ENCODE peak calls at places on chromosomes 16 and 17, in eight cellular contexts. C, M, G, S, I, D, R and B are unnamed samples.

GRCh38 chr16:79770244-79771064 is 169.9 kb upstream of the MAF start:
- DNase-seq in C (peak; percentile 45), M (peak; percentile 56), G (peak; percentile 86), S (peak; percentile 12), I (peak; percentile 6), D (peak; percentile 94), R (peak; percentile 93), B (peak; percentile 92)

GRCh38 chr16:14015948-14016347 is 55.2 kb upstream of the MRTFB start:
- DNase-seq in C (no peak), M (no peak), G (no peak), S (no peak), I (no peak), D (no peak), R (peak; percentile 49), B (no peak)

GRCh38 chr17:61833536-61834203 is 29.7 kb downstream of the BRIP1 start:
- DNase-seq in C (peak; percentile 49), M (no peak), G (peak; percentile 21), S (no peak), I (no peak), D (peak; percentile 19), R (no peak), B (no peak)

GRCh38 chr17:19318611-19319010 is 43.9 kb downstream of the B9D1 start:
- DNase-seq in C (no peak), M (no peak), G (no peak), S (no peak), I (no peak), D (no peak), R (no peak), B (no peak)

GRCh38 chr16:51577621-51578303 is 426.7 kb upstream of the SALL1 start:
- DNase-seq in C (no peak), M (no peak), G (peak; percentile 97), S (no peak), I (no peak), D (peak; percentile 55), R (no peak), B (no peak)

GRCh38 chr16:77758046-77758445 is 30.3 kb upstream of the VAT1L start:
- DNase-seq in C (no peak), M (no peak), G (no peak), S (no peak), I (no peak), D (no peak), R (no peak), B (no peak)

GRCh38 chr16:85103096-85104079 is 8.9 kb downstream of the CIBAR2 start:
- DNase-seq in C (no peak), M (peak; percentile 95), G (no peak), S (no peak), I (no peak), D (no peak), R (no peak), B (no peak)

GRCh38 chr17:9905902-9906301 is 831 bp upstream of the RCVRN start:
- DNase-seq in C (no peak), M (no peak), G (peak; percentile 16), S (no peak), I (no peak), D (peak; percentile 77), R (peak; percentile 67), B (no peak)